ENCODE peak calls at places on chromosomes 4 and X, in nine cellular contexts. One of them, this sample, is unnamed.

GRCh38 chr4:128803783-128804182 is 5.7 kb upstream of the JADE1 start:
- DNase-seq in effector memory CD4-positive, alpha-beta T cell: no peak
- DNase-seq in brain microvascular endothelial cell: no peak
- DNase-seq in GM23338: no peak
- DNase-seq in body of pancreas: no peak
- DNase-seq in choroid plexus epithelial cell: no peak
- DNase-seq in fibroblast of the aortic adventitia: no peak
- DNase-seq in left ventricle myocardium inferior: no peak
- DNase-seq in cardiac fibroblast: no peak
- DNase-seq in this sample: no peak

GRCh38 chr4:111274486-111274885 is 651.6 kb upstream of the PITX2 start:
- DNase-seq in effector memory CD4-positive, alpha-beta T cell: no peak
- DNase-seq in left ventricle myocardium inferior: no peak
- DNase-seq in brain microvascular endothelial cell: no peak
- DNase-seq in choroid plexus epithelial cell: no peak
- DNase-seq in cardiac fibroblast: no peak
- DNase-seq in GM23338: no peak
- DNase-seq in body of pancreas: no peak
- DNase-seq in fibroblast of the aortic adventitia: no peak
- DNase-seq in this sample: no peak

GRCh38 chr4:155924637-155925036 is 21.1 kb downstream of the TDO2 start:
- DNase-seq in cardiac fibroblast: no peak
- DNase-seq in effector memory CD4-positive, alpha-beta T cell: no peak
- DNase-seq in choroid plexus epithelial cell: no peak
- DNase-seq in body of pancreas: no peak
- DNase-seq in left ventricle myocardium inferior: no peak
- DNase-seq in GM23338: no peak
- DNase-seq in fibroblast of the aortic adventitia: no peak
- DNase-seq in brain microvascular endothelial cell: no peak
- DNase-seq in this sample: no peak

GRCh38 chr4:93764647-93765246 is 63.8 kb upstream of the ATOH1 start:
- DNase-seq in cardiac fibroblast: peak; percentile 59
- DNase-seq in choroid plexus epithelial cell: peak; percentile 67
- DNase-seq in brain microvascular endothelial cell: peak; percentile 38
- DNase-seq in fibroblast of the aortic adventitia: peak; percentile 56
- DNase-seq in effector memory CD4-positive, alpha-beta T cell: no peak
- DNase-seq in left ventricle myocardium inferior: no peak
- DNase-seq in body of pancreas: peak; percentile 17
- DNase-seq in GM23338: peak; percentile 66
- DNase-seq in this sample: no peak

GRCh38 chrX:122055450-122055849 is 1008.0 kb downstream of the GLUD2 start:
- DNase-seq in choroid plexus epithelial cell: no peak
- DNase-seq in left ventricle myocardium inferior: no peak
- DNase-seq in fibroblast of the aortic adventitia: no peak
- DNase-seq in cardiac fibroblast: no peak
- DNase-seq in effector memory CD4-positive, alpha-beta T cell: no peak
- DNase-seq in brain microvascular endothelial cell: no peak
- DNase-seq in body of pancreas: no peak
- DNase-seq in GM23338: no peak
- DNase-seq in this sample: no peak

GRCh38 chr4:40193018-40193571 is 3.7 kb upstream of the RHOH start:
- DNase-seq in effector memory CD4-positive, alpha-beta T cell: no peak
- DNase-seq in fibroblast of the aortic adventitia: no peak
- DNase-seq in GM23338: no peak
- DNase-seq in cardiac fibroblast: no peak
- DNase-seq in choroid plexus epithelial cell: no peak
- DNase-seq in left ventricle myocardium inferior: no peak
- DNase-seq in brain microvascular endothelial cell: no peak
- DNase-seq in body of pancreas: no peak
- DNase-seq in this sample: no peak

GRCh38 chrX:123087326-123087725 is 96.8 kb upstream of the GRIA3 start:
- DNase-seq in choroid plexus epithelial cell: peak; percentile 37
- DNase-seq in cardiac fibroblast: no peak
- DNase-seq in GM23338: no peak
- DNase-seq in effector memory CD4-positive, alpha-beta T cell: no peak
- DNase-seq in brain microvascular endothelial cell: no peak
- DNase-seq in left ventricle myocardium inferior: no peak
- DNase-seq in body of pancreas: no peak
- DNase-seq in fibroblast of the aortic adventitia: peak; percentile 29
- DNase-seq in this sample: no peak

GRCh38 chrX:69060631-69061408 is 104.4 kb downstream of the PJA1 start:
- DNase-seq in GM23338: peak; percentile 48
- DNase-seq in fibroblast of the aortic adventitia: peak; percentile 64
- DNase-seq in cardiac fibroblast: peak; percentile 68
- DNase-seq in body of pancreas: peak; percentile 42
- DNase-seq in left ventricle myocardium inferior: peak; percentile 26
- DNase-seq in effector memory CD4-positive, alpha-beta T cell: no peak
- DNase-seq in brain microvascular endothelial cell: no peak
- DNase-seq in choroid plexus epithelial cell: peak; percentile 55
- DNase-seq in this sample: no peak

GRCh38 chr4:53674891-53675290 is 83.6 kb upstream of the LNX1 start:
- DNase-seq in body of pancreas: no peak
- DNase-seq in cardiac fibroblast: no peak
- DNase-seq in left ventricle myocardium inferior: no peak
- DNase-seq in choroid plexus epithelial cell: no peak
- DNase-seq in effector memory CD4-positive, alpha-beta T cell: no peak
- DNase-seq in GM23338: no peak
- DNase-seq in brain microvascular endothelial cell: no peak
- DNase-seq in fibroblast of the aortic adventitia: no peak
- DNase-seq in this sample: no peak
- H3K4me3 ChIP-seq in body of pancreas: no peak overlapping the region
- H3K4me3 ChIP-seq in cardiac fibroblast: no peak overlapping the region
- H3K4me3 ChIP-seq in left ventricle myocardium inferior: no peak overlapping the region
- H3K4me3 ChIP-seq in choroid plexus epithelial cell: no peak overlapping the region
- H3K4me3 ChIP-seq in effector memory CD4-positive, alpha-beta T cell: no peak overlapping the region
- H3K4me3 ChIP-seq in GM23338: no peak overlapping the region
- H3K4me3 ChIP-seq in brain microvascular endothelial cell: no peak overlapping the region
- H3K4me3 ChIP-seq in fibroblast of the aortic adventitia: no peak overlapping the region
- H3K4me3 ChIP-seq in this sample: no peak overlapping the region

DNA sequence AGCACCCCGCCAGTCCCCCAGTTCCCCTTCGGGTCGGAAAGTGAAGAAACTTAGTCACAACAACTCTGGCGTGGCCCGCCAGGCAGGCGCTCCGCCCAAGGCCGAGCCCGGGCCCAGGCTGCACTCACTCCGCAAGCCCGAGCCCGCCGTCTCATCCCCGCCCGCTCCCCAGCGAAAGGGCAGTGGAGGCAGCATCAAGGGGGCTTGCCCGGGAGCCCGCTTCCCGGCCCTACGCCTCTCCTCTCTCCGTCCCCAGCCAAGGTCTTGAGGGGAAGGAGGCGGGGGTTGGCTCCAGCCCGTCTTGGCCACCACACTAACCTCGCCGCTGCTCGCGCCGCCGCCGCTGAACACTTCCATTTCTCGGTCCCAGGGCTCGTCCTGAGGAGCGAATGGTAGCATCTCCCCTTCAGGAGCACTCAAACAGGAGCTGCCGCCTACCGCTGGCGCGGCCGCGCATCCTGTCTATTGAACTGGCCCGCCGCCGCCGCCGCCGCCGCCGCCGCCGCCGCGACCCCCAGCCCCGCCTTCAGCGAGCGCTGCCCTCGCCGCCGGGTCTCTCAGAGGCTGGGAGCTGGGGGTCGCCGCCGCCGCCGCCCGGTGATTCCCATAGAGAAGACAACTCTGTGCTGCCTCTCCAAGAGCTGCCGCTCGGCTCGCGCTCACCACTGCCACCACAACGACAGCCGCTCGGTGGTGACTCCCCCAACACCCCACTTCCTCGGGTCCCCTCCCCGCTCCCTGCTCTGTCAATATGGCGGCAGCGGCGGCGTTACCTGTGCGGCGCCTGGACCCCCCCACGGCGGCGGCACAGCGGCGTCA is at the start of gene RPS6KA6:
- DNase-seq in choroid plexus epithelial cell: peak; percentile 7
- DNase-seq in cardiac fibroblast: peak; percentile 21
- DNase-seq in GM23338: peak; percentile 53
- DNase-seq in effector memory CD4-positive, alpha-beta T cell: no peak
- DNase-seq in fibroblast of the aortic adventitia: peak; percentile 3
- DNase-seq in brain microvascular endothelial cell: no peak
- DNase-seq in body of pancreas: peak; percentile 21
- DNase-seq in left ventricle myocardium inferior: peak; percentile 14
- DNase-seq in this sample: no peak
- H3K4me3 ChIP-seq in choroid plexus epithelial cell: peak within 1 kb of the TSS; percentile 62
- H3K4me3 ChIP-seq in cardiac fibroblast: peak within 1 kb of the TSS; percentile 58
- H3K4me3 ChIP-seq in GM23338: peak within 1 kb of the TSS; percentile 65
- H3K4me3 ChIP-seq in effector memory CD4-positive, alpha-beta T cell: no peak within 1 kb of the TSS
- H3K4me3 ChIP-seq in fibroblast of the aortic adventitia: peak within 1 kb of the TSS; percentile 64
- H3K4me3 ChIP-seq in brain microvascular endothelial cell: peak within 1 kb of the TSS; percentile 63
- H3K4me3 ChIP-seq in body of pancreas: peak within 1 kb of the TSS; percentile 56
- H3K4me3 ChIP-seq in left ventricle myocardium inferior: peak within 1 kb of the TSS; percentile 65
- H3K4me3 ChIP-seq in this sample: peak within 1 kb of the TSS; percentile 75

DNA sequence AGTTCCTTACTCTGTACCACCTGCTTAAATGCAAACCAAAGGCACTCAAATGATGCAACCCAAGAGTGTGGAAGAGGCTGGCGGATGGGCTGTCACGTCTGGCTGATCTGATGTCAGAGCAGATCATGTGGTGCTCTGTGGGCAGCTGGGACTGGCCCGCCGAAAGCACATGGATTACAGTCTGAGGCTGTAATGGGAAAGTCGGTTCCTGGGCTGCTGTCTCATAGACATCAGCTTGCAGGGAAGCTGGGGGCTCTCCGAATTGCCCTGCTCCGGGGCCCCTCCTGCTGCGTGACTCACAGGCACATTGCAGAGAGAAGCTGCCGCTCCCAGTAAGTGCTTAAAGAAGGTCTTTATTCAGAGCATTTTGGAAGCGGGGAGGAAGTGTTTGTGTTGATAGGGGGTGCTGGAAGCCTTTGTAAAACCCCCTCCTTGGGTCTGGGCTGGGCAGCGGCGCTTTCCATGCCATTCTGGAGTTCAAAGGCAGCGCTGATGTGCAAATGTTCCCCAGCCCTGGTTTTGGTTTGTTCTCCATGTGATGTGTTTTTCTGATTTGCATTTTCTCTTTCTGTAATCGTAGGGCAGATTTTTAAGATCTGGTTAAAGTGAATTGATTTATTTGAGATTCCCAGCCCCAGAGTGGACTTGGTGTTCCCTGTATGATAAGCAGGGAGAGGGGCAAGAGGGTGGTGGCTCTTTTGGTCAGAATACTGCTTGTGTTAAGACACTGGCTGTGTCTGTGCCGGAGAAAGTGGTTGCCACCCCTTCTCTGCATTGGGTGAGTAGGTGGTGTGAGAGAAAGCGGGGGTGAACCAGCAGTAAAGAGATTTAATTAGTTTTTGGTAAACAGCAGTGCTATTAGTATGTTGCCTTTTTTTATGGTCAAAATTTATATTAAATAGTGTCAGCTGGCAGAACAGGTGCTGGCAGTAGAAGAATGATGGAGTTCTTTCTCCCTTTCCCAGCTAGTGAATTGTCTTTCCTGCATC is 181.3 kb downstream of the LARP7 start:
- DNase-seq in left ventricle myocardium inferior: peak; percentile 34
- DNase-seq in body of pancreas: peak; percentile 31
- DNase-seq in choroid plexus epithelial cell: peak; percentile 94
- DNase-seq in cardiac fibroblast: peak; percentile 82
- DNase-seq in brain microvascular endothelial cell: peak; percentile 96
- DNase-seq in GM23338: peak; percentile 90
- DNase-seq in effector memory CD4-positive, alpha-beta T cell: no peak
- DNase-seq in fibroblast of the aortic adventitia: peak; percentile 85
- DNase-seq in this sample: peak; percentile 42
- H3K4me3 ChIP-seq in left ventricle myocardium inferior: peak overlapping the region; percentile 60
- H3K4me3 ChIP-seq in body of pancreas: no peak overlapping the region
- H3K4me3 ChIP-seq in choroid plexus epithelial cell: peak overlapping the region; percentile 61
- H3K4me3 ChIP-seq in cardiac fibroblast: peak overlapping the region; percentile 33
- H3K4me3 ChIP-seq in brain microvascular endothelial cell: peak overlapping the region; percentile 56
- H3K4me3 ChIP-seq in GM23338: peak overlapping the region; percentile 45
- H3K4me3 ChIP-seq in effector memory CD4-positive, alpha-beta T cell: no peak overlapping the region
- H3K4me3 ChIP-seq in fibroblast of the aortic adventitia: peak overlapping the region; percentile 71
- H3K4me3 ChIP-seq in this sample: peak overlapping the region; percentile 73

GRCh38 chrX:126550816-126551215 is 1.8 kb downstream of the DCAF12L1 start:
- DNase-seq in fibroblast of the aortic adventitia: no peak
- DNase-seq in choroid plexus epithelial cell: no peak
- DNase-seq in brain microvascular endothelial cell: no peak
- DNase-seq in effector memory CD4-positive, alpha-beta T cell: no peak
- DNase-seq in cardiac fibroblast: no peak
- DNase-seq in GM23338: no peak
- DNase-seq in body of pancreas: no peak
- DNase-seq in left ventricle myocardium inferior: no peak
- DNase-seq in this sample: no peak

GRCh38 chrX:126551306-126551705 is 1.3 kb downstream of the DCAF12L1 start:
- DNase-seq in fibroblast of the aortic adventitia: no peak
- DNase-seq in effector memory CD4-positive, alpha-beta T cell: no peak
- DNase-seq in choroid plexus epithelial cell: no peak
- DNase-seq in left ventricle myocardium inferior: no peak
- DNase-seq in brain microvascular endothelial cell: no peak
- DNase-seq in cardiac fibroblast: no peak
- DNase-seq in body of pancreas: no peak
- DNase-seq in GM23338: peak; percentile 3
- DNase-seq in this sample: no peak

GRCh38 chrX:126552313-126553022 is at the start of gene DCAF12L1:
- DNase-seq in left ventricle myocardium inferior: no peak
- DNase-seq in cardiac fibroblast: no peak
- DNase-seq in brain microvascular endothelial cell: no peak
- DNase-seq in effector memory CD4-positive, alpha-beta T cell: no peak
- DNase-seq in fibroblast of the aortic adventitia: no peak
- DNase-seq in choroid plexus epithelial cell: no peak
- DNase-seq in GM23338: peak; percentile 60
- DNase-seq in body of pancreas: no peak
- DNase-seq in this sample: no peak

GRCh38 chrX:126557151-126557550 is 4.5 kb upstream of the DCAF12L1 start:
- DNase-seq in left ventricle myocardium inferior: no peak
- DNase-seq in choroid plexus epithelial cell: no peak
- DNase-seq in cardiac fibroblast: no peak
- DNase-seq in fibroblast of the aortic adventitia: no peak
- DNase-seq in effector memory CD4-positive, alpha-beta T cell: no peak
- DNase-seq in body of pancreas: no peak
- DNase-seq in brain microvascular endothelial cell: no peak
- DNase-seq in GM23338: no peak
- DNase-seq in this sample: no peak

DNA sequence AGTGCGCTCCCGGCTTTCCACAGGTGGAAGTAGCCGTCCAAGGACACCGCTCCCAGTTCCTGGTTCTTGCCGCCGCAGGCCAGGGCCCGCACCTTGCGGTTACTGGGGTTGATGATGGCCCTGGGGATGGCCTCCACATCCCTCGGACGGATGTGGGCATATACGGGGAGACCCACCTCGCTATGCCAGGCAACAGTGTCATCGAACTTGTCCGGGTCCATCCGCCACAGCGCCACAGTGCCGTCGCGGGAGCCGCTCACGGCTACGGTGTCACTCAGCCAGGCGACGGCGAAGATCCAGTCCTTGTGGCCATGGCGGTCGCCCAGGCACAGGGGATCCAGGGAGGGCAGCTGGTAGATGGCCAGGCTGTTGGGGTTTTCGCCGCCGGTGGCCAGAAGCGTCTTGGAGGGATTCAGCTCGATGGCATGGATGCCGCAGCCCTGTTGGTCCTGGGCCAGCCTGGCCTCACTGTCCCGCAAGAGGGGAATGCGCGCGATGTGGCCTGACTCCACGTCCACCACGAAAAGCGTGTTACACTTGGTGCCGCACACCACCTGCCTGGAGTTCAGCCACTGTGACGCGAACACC is 795 bp downstream of the DCAF12L1 start:
- DNase-seq in body of pancreas: no peak
- DNase-seq in cardiac fibroblast: no peak
- DNase-seq in GM23338: peak; percentile 4
- DNase-seq in left ventricle myocardium inferior: no peak
- DNase-seq in effector memory CD4-positive, alpha-beta T cell: no peak
- DNase-seq in choroid plexus epithelial cell: no peak
- DNase-seq in brain microvascular endothelial cell: no peak
- DNase-seq in fibroblast of the aortic adventitia: no peak
- DNase-seq in this sample: no peak
- H3K4me3 ChIP-seq in body of pancreas: no peak overlapping the region
- H3K4me3 ChIP-seq in cardiac fibroblast: no peak overlapping the region
- H3K4me3 ChIP-seq in GM23338: peak overlapping the region; percentile 54
- H3K4me3 ChIP-seq in left ventricle myocardium inferior: no peak overlapping the region
- H3K4me3 ChIP-seq in effector memory CD4-positive, alpha-beta T cell: no peak overlapping the region
- H3K4me3 ChIP-seq in choroid plexus epithelial cell: no peak overlapping the region
- H3K4me3 ChIP-seq in brain microvascular endothelial cell: no peak overlapping the region
- H3K4me3 ChIP-seq in fibroblast of the aortic adventitia: no peak overlapping the region
- H3K4me3 ChIP-seq in this sample: no peak overlapping the region

GRCh38 chr4:24840362-24840761 is 45.0 kb downstream of the SOD3 start:
- DNase-seq in GM23338: no peak
- DNase-seq in body of pancreas: no peak
- DNase-seq in brain microvascular endothelial cell: no peak
- DNase-seq in left ventricle myocardium inferior: no peak
- DNase-seq in cardiac fibroblast: no peak
- DNase-seq in effector memory CD4-positive, alpha-beta T cell: no peak
- DNase-seq in fibroblast of the aortic adventitia: no peak
- DNase-seq in choroid plexus epithelial cell: no peak
- DNase-seq in this sample: no peak
- H3K4me3 ChIP-seq in GM23338: no peak overlapping the region
- H3K4me3 ChIP-seq in body of pancreas: no peak overlapping the region
- H3K4me3 ChIP-seq in brain microvascular endothelial cell: no peak overlapping the region
- H3K4me3 ChIP-seq in left ventricle myocardium inferior: no peak overlapping the region
- H3K4me3 ChIP-seq in cardiac fibroblast: no peak overlapping the region
- H3K4me3 ChIP-seq in effector memory CD4-positive, alpha-beta T cell: no peak overlapping the region
- H3K4me3 ChIP-seq in fibroblast of the aortic adventitia: no peak overlapping the region
- H3K4me3 ChIP-seq in choroid plexus epithelial cell: no peak overlapping the region
- H3K4me3 ChIP-seq in this sample: no peak overlapping the region

This sample was measured in thoracic aorta.